ENCODE peak calls at places on chromosomes 16 and 17, in eight cellular contexts. H is activated B cell treated with CpG ODN at 0.5 μM for 24 hours, W is WTC11, S is neural crest cell, I is OCI-LY7, J is fibroblast of pulmonary artery, N is heart left ventricle, M is foreskin fibroblast. E is an unnamed sample.
A peak's percentile ranks its signal among the peaks of the same experiment; 100 is the strongest.

GRCh38 chr17:62109378-62109902 is 44.4 kb upstream of the MED13 start:
- DNase-seq in N (no peak), M (peak; percentile 82), S (peak; percentile 8), W (peak; percentile 85), H (peak; percentile 43), I (peak; percentile 72), J (peak; percentile 58), E (peak; percentile 80)

GRCh38 chr17:16215002-16215272 is 397 bp downstream of the NCOR1 start:
- DNase-seq in M (peak; percentile 50), N (no peak), S (no peak), J (peak; percentile 24), W (peak; percentile 67), I (peak; percentile 60), H (no peak), E (peak; percentile 53)

GRCh38 chr16:22189473-22190168 is 16.5 kb upstream of the EEF2K start:
- DNase-seq in H (peak; percentile 31), S (no peak), W (no peak), J (peak; percentile 46), M (peak; percentile 68), N (peak; percentile 74), I (peak; percentile 79), E (peak; percentile 96)

GRCh38 chr16:35185366-35186044 is 1726.1 kb downstream of the TP53TG3F start:
- DNase-seq in J (no peak), S (no peak), N (no peak), H (no peak), W (no peak), M (no peak), I (no peak), E (no peak)

GRCh38 chr16:906296-906695 is 64.5 kb downstream of the LMF1 start:
- DNase-seq in M (no peak), W (no peak), H (no peak), J (no peak), S (no peak), I (no peak), N (no peak), E (no peak)

GRCh38 chr16:24999088-24999670 is 16.0 kb downstream of the ARHGAP17 start:
- DNase-seq in N (no peak), H (no peak), S (no peak), I (no peak), J (no peak), W (no peak), M (no peak), E (no peak)

GRCh38 chr16:82262244-82262643 is 92.2 kb upstream of the MPHOSPH6 start:
- DNase-seq in N (no peak), S (no peak), H (no peak), J (no peak), I (no peak), W (no peak), M (no peak), E (no peak)

GRCh38 chr17:27466376-27466747 is 10.1 kb downstream of the KSR1 start:
- DNase-seq in N (no peak), H (no peak), I (peak; percentile 16), M (no peak), J (no peak), W (no peak), S (no peak), E (no peak)

GRCh38 chr17:72422505-72423285 is 301.9 kb downstream of the SOX9 start:
- DNase-seq in N (peak; percentile 32), I (peak; percentile 3), S (no peak), M (peak; percentile 93), J (peak; percentile 75), W (no peak), H (peak; percentile 27), E (peak; percentile 52)

GRCh38 chr17:82752371-82753200 is 721 bp downstream of the TBCD start:
- DNase-seq in H (no peak), M (peak; percentile 61), J (no peak), I (peak; percentile 46), S (no peak), N (no peak), W (no peak), E (peak; percentile 42)

GRCh38 chr17:48056246-48056745 is 8.1 kb downstream of the NFE2L1 start:
- DNase-seq in J (no peak), N (no peak), I (no peak), M (no peak), W (no peak), S (no peak), H (no peak), E (peak; percentile 33)

GRCh38 chr16:83792391-83792790 is 15.4 kb upstream of the HSBP1 start:
- DNase-seq in S (no peak), H (no peak), N (no peak), J (no peak), I (no peak), M (no peak), W (no peak), E (no peak)

GRCh38 chr17:40530988-40531971 is 29.9 kb upstream of the TNS4 start:
- DNase-seq in H (no peak), I (peak; percentile 32), N (no peak), J (no peak), W (peak; percentile 8), S (no peak), M (no peak), E (peak; percentile 94)

GRCh38 chr17:63070031-63070430 is 104.0 kb downstream of the TANC2 start:
- DNase-seq in M (no peak), H (no peak), W (no peak), S (no peak), N (no peak), I (no peak), J (no peak), E (no peak)

GRCh38 chr17:73010414-73010813 is 82.1 kb downstream of the SLC39A11 start:
- DNase-seq in H (no peak), W (no peak), J (no peak), M (no peak), N (no peak), I (no peak), S (no peak), E (no peak)

GRCh38 chr17:61309857-61310256 is 89.8 kb upstream of the TBX2 start:
- DNase-seq in H (no peak), M (peak; percentile 90), J (peak; percentile 69), I (no peak), N (no peak), S (no peak), W (no peak), E (no peak)

GRCh38 chr16:3060339-3061127 is 4.9 kb upstream of the IL32 start:
- DNase-seq in J (no peak), N (no peak), M (no peak), W (no peak), S (no peak), H (no peak), I (no peak), E (no peak)

GRCh38 chr17:10613775-10614513 is 43.2 kb downstream of the MYH3 start:
- DNase-seq in M (peak; percentile 58), S (no peak), W (no peak), H (no peak), J (peak; percentile 17), I (no peak), N (no peak), E (no peak)

GRCh38 chr17:30809867-30810266 is 14.6 kb downstream of the CRLF3 start:
- DNase-seq in N (no peak), H (no peak), J (no peak), S (no peak), W (no peak), M (no peak), I (no peak), E (no peak)

GRCh38 chr17:30808785-30809286 is 15.7 kb downstream of the CRLF3 start:
- DNase-seq in N (no peak), S (no peak), W (no peak), I (peak; percentile 95), M (no peak), H (no peak), J (no peak), E (peak; percentile 54)

GRCh38 chr17:30805944-30806456 is 18.5 kb downstream of the CRLF3 start:
- DNase-seq in J (no peak), W (no peak), S (no peak), I (no peak), N (no peak), M (no peak), H (no peak), E (no peak)
- TF ChIP-seq CTCF in J (peak; percentile 31), W (no peak), S (peak; percentile 47), I (peak; percentile 77), N (no peak), M (peak; percentile 7), H (no peak), E (peak; percentile 56)

GRCh38 chr17:75205793-75206163 is 299 bp downstream of the NUP85 start:
- DNase-seq in M (no peak), I (no peak), N (no peak), J (no peak), H (no peak), W (no peak), S (no peak), E (no peak)
- TF ChIP-seq CTCF in M (no peak), I (peak; percentile 43), N (no peak), J (no peak), H (no peak), W (no peak), S (peak; percentile 36), E (no peak)

GRCh38 chr17:42677921-42678781 is 1.4 kb upstream of the PLEKHH3 start:
- DNase-seq in M (peak; percentile 95), H (peak; percentile 85), S (peak; percentile 81), W (peak; percentile 91), I (peak; percentile 90), N (peak; percentile 90), J (peak; percentile 86), E (peak; percentile 81)

GRCh38 chr17:42675984-42676423 is 790 bp downstream of the PLEKHH3 start:
- DNase-seq in S (no peak), N (peak; percentile 68), M (peak; percentile 75), W (peak; percentile 49), H (no peak), J (peak; percentile 49), I (peak; percentile 27), E (no peak)

GRCh38 chr17:42677012-42677857 is 441 bp upstream of the PLEKHH3 start:
- DNase-seq in H (peak; percentile 86), N (peak; percentile 100), M (peak; percentile 100), I (peak; percentile 100), J (peak; percentile 100), S (peak; percentile 96), W (peak; percentile 100), E (peak; percentile 100)

GRCh38 chr17:42675348-42675983 is 1.3 kb downstream of the PLEKHH3 start:
- DNase-seq in S (no peak), N (peak; percentile 75), J (no peak), H (no peak), M (no peak), I (peak; percentile 33), W (no peak), E (no peak)

DNA sequence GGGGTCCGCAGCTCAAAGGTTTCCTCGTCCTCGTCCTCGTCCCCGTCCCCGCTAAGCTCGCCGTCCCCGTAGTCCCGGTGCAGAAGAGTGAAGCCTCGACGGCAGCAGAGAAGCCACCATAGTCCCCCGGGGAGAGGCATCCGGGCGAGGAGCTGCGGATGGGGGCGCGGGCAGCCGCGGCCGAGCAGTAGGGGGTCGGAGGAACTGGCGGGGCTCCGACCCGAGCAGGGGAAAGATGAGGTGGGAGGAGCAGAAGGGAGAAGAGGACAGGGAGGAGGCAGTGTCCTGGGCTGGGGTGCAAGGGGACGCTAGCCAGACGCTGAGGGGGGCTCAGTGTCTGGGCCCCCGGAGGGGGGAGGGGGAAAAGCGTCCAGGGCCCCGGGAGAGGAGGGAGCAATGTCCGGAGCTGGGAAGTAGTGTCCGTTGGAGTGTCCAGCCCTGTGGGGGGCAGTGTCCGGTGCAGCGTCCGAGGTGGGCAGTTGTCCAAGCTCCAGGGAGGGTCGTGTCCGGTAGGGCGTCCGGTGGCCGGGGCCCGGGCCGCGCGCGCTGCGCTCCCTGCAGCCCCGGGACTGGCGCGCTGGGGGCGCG is at the start of gene PLEKHH3:
- DNase-seq in M (no peak), N (no peak), I (peak; percentile 59), W (no peak), H (no peak), J (no peak), S (peak; percentile 45), E (no peak)
- TF ChIP-seq CTCF in M (no peak), N (no peak), I (no peak), W (no peak), H (no peak), J (no peak), S (peak; percentile 33), E (no peak)

GRCh38 chr17:37840576-37840975 is 83.6 kb upstream of the TBC1D3K start:
- DNase-seq in J (no peak), W (no peak), S (no peak), I (no peak), N (no peak), M (no peak), H (no peak), E (no peak)
- TF ChIP-seq CTCF in J (no peak), W (no peak), S (no peak), I (no peak), N (no peak), M (no peak), H (no peak), E (no peak)

E was measured in activated CD8-positive, alpha-beta T cell treated with anti-CD3 and anti-CD28 coated beads for 36 hours.